ENCODE peak calls at places on chromosomes 16 and 17, in ten cellular contexts. One of them, this sample, is unnamed.

GRCh38 chr17:36500745-36501225 is 14.3 kb downstream of the ZNHIT3 start:
- DNase-seq in cardiac muscle cell: no peak
- DNase-seq in HCT116: no peak
- DNase-seq in kidney: peak; percentile 48
- DNase-seq in neural progenitor cell: no peak
- DNase-seq in fibroblast of lung: no peak
- DNase-seq in right lobe of liver: no peak
- DNase-seq in OCI-LY7: no peak
- DNase-seq in A549: no peak
- DNase-seq in heart left ventricle: no peak
- DNase-seq in this sample: no peak

GRCh38 chr17:32819035-32819434 is 57.9 kb downstream of the MYO1D start:
- DNase-seq in cardiac muscle cell: peak; percentile 46
- DNase-seq in HCT116: no peak
- DNase-seq in kidney: no peak
- DNase-seq in neural progenitor cell: no peak
- DNase-seq in fibroblast of lung: no peak
- DNase-seq in right lobe of liver: no peak
- DNase-seq in OCI-LY7: no peak
- DNase-seq in A549: no peak
- DNase-seq in heart left ventricle: no peak
- DNase-seq in this sample: no peak

GRCh38 chr17:28326114-28326513 is 7.1 kb downstream of the TMEM97 start:
- DNase-seq in cardiac muscle cell: no peak
- DNase-seq in HCT116: no peak
- DNase-seq in kidney: no peak
- DNase-seq in neural progenitor cell: no peak
- DNase-seq in fibroblast of lung: no peak
- DNase-seq in right lobe of liver: no peak
- DNase-seq in OCI-LY7: no peak
- DNase-seq in A549: no peak
- DNase-seq in heart left ventricle: no peak
- DNase-seq in this sample: no peak

GRCh38 chr16:49638696-49639629 is 216.9 kb downstream of the ZNF423 start:
- DNase-seq in cardiac muscle cell: peak; percentile 71
- DNase-seq in HCT116: no peak
- DNase-seq in kidney: peak; percentile 86
- DNase-seq in neural progenitor cell: no peak
- DNase-seq in fibroblast of lung: no peak
- DNase-seq in right lobe of liver: no peak
- DNase-seq in OCI-LY7: no peak
- DNase-seq in A549: no peak
- DNase-seq in heart left ventricle: peak; percentile 82
- DNase-seq in this sample: no peak

GRCh38 chr17:28357061-28357900 is at the start of gene POLDIP2:
- DNase-seq in cardiac muscle cell: peak; percentile 96
- DNase-seq in HCT116: peak; percentile 79
- DNase-seq in kidney: peak; percentile 99
- DNase-seq in neural progenitor cell: peak; percentile 98
- DNase-seq in fibroblast of lung: peak; percentile 93
- DNase-seq in right lobe of liver: peak; percentile 96
- DNase-seq in OCI-LY7: peak; percentile 96
- DNase-seq in A549: peak; percentile 93
- DNase-seq in heart left ventricle: peak; percentile 96
- DNase-seq in this sample: peak; percentile 95

GRCh38 chr16:27097671-27098275 is 31.0 kb downstream of the C16orf82 start:
- DNase-seq in cardiac muscle cell: peak; percentile 93
- DNase-seq in HCT116: no peak
- DNase-seq in kidney: peak; percentile 84
- DNase-seq in neural progenitor cell: no peak
- DNase-seq in fibroblast of lung: peak; percentile 43
- DNase-seq in right lobe of liver: no peak
- DNase-seq in OCI-LY7: no peak
- DNase-seq in A549: no peak
- DNase-seq in heart left ventricle: peak; percentile 86
- DNase-seq in this sample: no peak

GRCh38 chr17:42405963-42406495 is 17.0 kb downstream of the CAVIN1 start:
- DNase-seq in cardiac muscle cell: peak; percentile 86
- DNase-seq in HCT116: no peak
- DNase-seq in kidney: peak; percentile 91
- DNase-seq in neural progenitor cell: peak; percentile 83
- DNase-seq in fibroblast of lung: peak; percentile 56
- DNase-seq in right lobe of liver: peak; percentile 82
- DNase-seq in OCI-LY7: peak; percentile 79
- DNase-seq in A549: peak; percentile 90
- DNase-seq in heart left ventricle: peak; percentile 90
- DNase-seq in this sample: peak; percentile 96

GRCh38 chr16:84595052-84595481 is 22.8 kb downstream of the COTL1 start:
- DNase-seq in cardiac muscle cell: no peak
- DNase-seq in HCT116: no peak
- DNase-seq in kidney: no peak
- DNase-seq in neural progenitor cell: no peak
- DNase-seq in fibroblast of lung: no peak
- DNase-seq in right lobe of liver: no peak
- DNase-seq in OCI-LY7: peak; percentile 30
- DNase-seq in A549: no peak
- DNase-seq in heart left ventricle: no peak
- DNase-seq in this sample: no peak

GRCh38 chr16:79150128-79150527 is 450.4 kb downstream of the MAF start:
- DNase-seq in cardiac muscle cell: no peak
- DNase-seq in HCT116: no peak
- DNase-seq in kidney: no peak
- DNase-seq in neural progenitor cell: no peak
- DNase-seq in fibroblast of lung: no peak
- DNase-seq in right lobe of liver: no peak
- DNase-seq in OCI-LY7: no peak
- DNase-seq in A549: no peak
- DNase-seq in heart left ventricle: no peak
- DNase-seq in this sample: no peak

GRCh38 chr17:76597156-76598003 is 11.7 kb upstream of the ST6GALNAC2 start:
- DNase-seq in cardiac muscle cell: peak; percentile 19
- DNase-seq in HCT116: no peak
- DNase-seq in kidney: no peak
- DNase-seq in neural progenitor cell: no peak
- DNase-seq in fibroblast of lung: no peak
- DNase-seq in right lobe of liver: peak; percentile 51
- DNase-seq in OCI-LY7: peak; percentile 21
- DNase-seq in A549: no peak
- DNase-seq in heart left ventricle: no peak
- DNase-seq in this sample: peak; percentile 64

GRCh38 chr16:66309409-66309808 is 57.1 kb upstream of the CDH5 start:
- DNase-seq in cardiac muscle cell: no peak
- DNase-seq in HCT116: no peak
- DNase-seq in kidney: peak; percentile 39
- DNase-seq in neural progenitor cell: no peak
- DNase-seq in fibroblast of lung: no peak
- DNase-seq in right lobe of liver: no peak
- DNase-seq in OCI-LY7: no peak
- DNase-seq in A549: no peak
- DNase-seq in heart left ventricle: no peak
- DNase-seq in this sample: no peak

GRCh38 chr16:81633147-81633619 is 145.9 kb upstream of the PLCG2 start:
- DNase-seq in cardiac muscle cell: no peak
- DNase-seq in HCT116: no peak
- DNase-seq in kidney: no peak
- DNase-seq in neural progenitor cell: peak; percentile 46
- DNase-seq in fibroblast of lung: no peak
- DNase-seq in right lobe of liver: no peak
- DNase-seq in OCI-LY7: no peak
- DNase-seq in A549: no peak
- DNase-seq in heart left ventricle: no peak
- DNase-seq in this sample: peak; percentile 51
- TF ChIP-seq CTCF in cardiac muscle cell: no peak
- TF ChIP-seq CTCF in HCT116: peak; percentile 78
- TF ChIP-seq CTCF in kidney: peak; percentile 16
- TF ChIP-seq CTCF in neural progenitor cell: peak; percentile 34
- TF ChIP-seq CTCF in fibroblast of lung: peak; percentile 4
- TF ChIP-seq CTCF in right lobe of liver: no peak
- TF ChIP-seq CTCF in OCI-LY7: no peak
- TF ChIP-seq CTCF in A549: no peak
- TF ChIP-seq CTCF in heart left ventricle: no peak
- TF ChIP-seq CTCF in this sample: no peak

GRCh38 chr16:64950262-64950661 is 171.6 kb downstream of the CDH11 start:
- DNase-seq in cardiac muscle cell: no peak
- DNase-seq in HCT116: no peak
- DNase-seq in kidney: no peak
- DNase-seq in neural progenitor cell: no peak
- DNase-seq in fibroblast of lung: no peak
- DNase-seq in right lobe of liver: no peak
- DNase-seq in OCI-LY7: no peak
- DNase-seq in A549: no peak
- DNase-seq in heart left ventricle: no peak
- DNase-seq in this sample: no peak

GRCh38 chr16:64951681-64952080 is 170.2 kb downstream of the CDH11 start:
- DNase-seq in cardiac muscle cell: no peak
- DNase-seq in HCT116: no peak
- DNase-seq in kidney: no peak
- DNase-seq in neural progenitor cell: no peak
- DNase-seq in fibroblast of lung: no peak
- DNase-seq in right lobe of liver: no peak
- DNase-seq in OCI-LY7: no peak
- DNase-seq in A549: no peak
- DNase-seq in heart left ventricle: no peak
- DNase-seq in this sample: no peak

GRCh38 chr16:64950731-64951130 is 171.1 kb downstream of the CDH11 start:
- DNase-seq in cardiac muscle cell: no peak
- DNase-seq in HCT116: no peak
- DNase-seq in kidney: peak; percentile 65
- DNase-seq in neural progenitor cell: no peak
- DNase-seq in fibroblast of lung: no peak
- DNase-seq in right lobe of liver: no peak
- DNase-seq in OCI-LY7: no peak
- DNase-seq in A549: no peak
- DNase-seq in heart left ventricle: peak; percentile 19
- DNase-seq in this sample: peak; percentile 69

GRCh38 chr16:64952177-64952576 is 169.7 kb downstream of the CDH11 start:
- DNase-seq in cardiac muscle cell: peak; percentile 68
- DNase-seq in HCT116: no peak
- DNase-seq in kidney: no peak
- DNase-seq in neural progenitor cell: no peak
- DNase-seq in fibroblast of lung: peak; percentile 94
- DNase-seq in right lobe of liver: no peak
- DNase-seq in OCI-LY7: no peak
- DNase-seq in A549: no peak
- DNase-seq in heart left ventricle: no peak
- DNase-seq in this sample: no peak

GRCh38 chr16:64951193-64951592 is 170.7 kb downstream of the CDH11 start:
- DNase-seq in cardiac muscle cell: no peak
- DNase-seq in HCT116: no peak
- DNase-seq in kidney: no peak
- DNase-seq in neural progenitor cell: no peak
- DNase-seq in fibroblast of lung: no peak
- DNase-seq in right lobe of liver: no peak
- DNase-seq in OCI-LY7: no peak
- DNase-seq in A549: no peak
- DNase-seq in heart left ventricle: no peak
- DNase-seq in this sample: no peak
- H3K4me3 ChIP-seq in cardiac muscle cell: no peak overlapping the region
- H3K4me3 ChIP-seq in HCT116: no peak overlapping the region
- H3K4me3 ChIP-seq in kidney: no peak overlapping the region
- H3K4me3 ChIP-seq in neural progenitor cell: no peak overlapping the region
- H3K4me3 ChIP-seq in fibroblast of lung: no peak overlapping the region
- H3K4me3 ChIP-seq in right lobe of liver: no peak overlapping the region
- H3K4me3 ChIP-seq in OCI-LY7: no peak overlapping the region
- H3K4me3 ChIP-seq in A549: no peak overlapping the region
- H3K4me3 ChIP-seq in heart left ventricle: no peak overlapping the region
- H3K4me3 ChIP-seq in this sample: no peak overlapping the region

GRCh38 chr16:57016301-57016700 is 26.9 kb downstream of the NLRC5 start:
- DNase-seq in cardiac muscle cell: no peak
- DNase-seq in HCT116: no peak
- DNase-seq in kidney: no peak
- DNase-seq in neural progenitor cell: no peak
- DNase-seq in fibroblast of lung: peak; percentile 23
- DNase-seq in right lobe of liver: no peak
- DNase-seq in OCI-LY7: no peak
- DNase-seq in A549: no peak
- DNase-seq in heart left ventricle: no peak
- DNase-seq in this sample: no peak

GRCh38 chr16:57009641-57010170 is 20.3 kb downstream of the NLRC5 start:
- DNase-seq in cardiac muscle cell: no peak
- DNase-seq in HCT116: no peak
- DNase-seq in kidney: no peak
- DNase-seq in neural progenitor cell: no peak
- DNase-seq in fibroblast of lung: no peak
- DNase-seq in right lobe of liver: no peak
- DNase-seq in OCI-LY7: no peak
- DNase-seq in A549: no peak
- DNase-seq in heart left ventricle: no peak
- DNase-seq in this sample: no peak

GRCh38 chr16:57012353-57012752 is 23.0 kb downstream of the NLRC5 start:
- DNase-seq in cardiac muscle cell: no peak
- DNase-seq in HCT116: no peak
- DNase-seq in kidney: no peak
- DNase-seq in neural progenitor cell: peak; percentile 40
- DNase-seq in fibroblast of lung: no peak
- DNase-seq in right lobe of liver: no peak
- DNase-seq in OCI-LY7: no peak
- DNase-seq in A549: no peak
- DNase-seq in heart left ventricle: no peak
- DNase-seq in this sample: no peak

GRCh38 chr16:57013902-57014301 is 24.5 kb downstream of the NLRC5 start:
- DNase-seq in cardiac muscle cell: no peak
- DNase-seq in HCT116: no peak
- DNase-seq in kidney: no peak
- DNase-seq in neural progenitor cell: no peak
- DNase-seq in fibroblast of lung: no peak
- DNase-seq in right lobe of liver: no peak
- DNase-seq in OCI-LY7: no peak
- DNase-seq in A549: no peak
- DNase-seq in heart left ventricle: no peak
- DNase-seq in this sample: no peak

GRCh38 chr16:57013268-57013667 is 23.9 kb downstream of the NLRC5 start:
- DNase-seq in cardiac muscle cell: peak; percentile 33
- DNase-seq in HCT116: no peak
- DNase-seq in kidney: no peak
- DNase-seq in neural progenitor cell: no peak
- DNase-seq in fibroblast of lung: peak; percentile 87
- DNase-seq in right lobe of liver: no peak
- DNase-seq in OCI-LY7: no peak
- DNase-seq in A549: no peak
- DNase-seq in heart left ventricle: no peak
- DNase-seq in this sample: no peak
- H3K4me1 ChIP-seq in cardiac muscle cell: no peaks in the 10 kb centered on the region
- H3K4me1 ChIP-seq in HCT116: peaks cover 20% of the 10 kb centered on the region
- H3K4me1 ChIP-seq in kidney: no peaks in the 10 kb centered on the region
- H3K4me1 ChIP-seq in neural progenitor cell: no peaks in the 10 kb centered on the region
- H3K4me1 ChIP-seq in fibroblast of lung: peaks cover 7% of the 10 kb centered on the region
- H3K4me1 ChIP-seq in right lobe of liver: no peaks in the 10 kb centered on the region
- H3K4me1 ChIP-seq in OCI-LY7: peaks cover 59% of the 10 kb centered on the region
- H3K4me1 ChIP-seq in A549: no peaks in the 10 kb centered on the region
- H3K4me1 ChIP-seq in heart left ventricle: peaks cover 18% of the 10 kb centered on the region
- H3K4me1 ChIP-seq in this sample: peaks cover 59% of the 10 kb centered on the region

DNA sequence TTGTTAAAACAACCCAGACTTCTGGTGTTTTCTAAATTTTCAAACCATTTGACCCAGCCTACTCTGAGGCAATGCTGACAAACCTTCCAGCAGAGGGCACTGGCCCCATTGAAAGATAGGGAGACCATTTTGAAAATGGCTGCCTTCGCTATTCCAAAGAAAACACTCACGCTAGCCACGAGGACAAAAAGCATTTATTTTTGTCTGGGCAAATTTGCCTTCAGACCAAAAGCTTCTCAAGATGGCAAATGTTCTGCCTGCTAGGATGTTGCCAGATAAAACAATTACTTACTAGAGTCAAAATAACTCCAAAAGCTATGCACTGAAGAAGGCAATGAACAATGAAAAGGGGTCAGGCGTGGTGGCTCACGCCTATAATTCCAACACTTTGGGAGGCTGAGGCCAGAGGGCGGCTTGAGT is 296.7 kb upstream of the IRX5 start:
- DNase-seq in cardiac muscle cell: peak; percentile 13
- DNase-seq in HCT116: peak; percentile 39
- DNase-seq in kidney: no peak
- DNase-seq in neural progenitor cell: peak; percentile 65
- DNase-seq in fibroblast of lung: peak; percentile 16
- DNase-seq in right lobe of liver: no peak
- DNase-seq in OCI-LY7: peak; percentile 29
- DNase-seq in A549: peak; percentile 38
- DNase-seq in heart left ventricle: peak; percentile 38
- DNase-seq in this sample: no peak
- TF ChIP-seq CTCF in cardiac muscle cell: peak; percentile 50
- TF ChIP-seq CTCF in HCT116: peak; percentile 81
- TF ChIP-seq CTCF in kidney: no peak
- TF ChIP-seq CTCF in neural progenitor cell: peak; percentile 77
- TF ChIP-seq CTCF in fibroblast of lung: no peak
- TF ChIP-seq CTCF in right lobe of liver: peak; percentile 47
- TF ChIP-seq CTCF in OCI-LY7: peak; percentile 79
- TF ChIP-seq CTCF in A549: peak; percentile 32
- TF ChIP-seq CTCF in heart left ventricle: peak; percentile 62
- TF ChIP-seq CTCF in this sample: peak; percentile 22